ENCODE peak calls at places on chromosomes 7 and 10, in ten cellular contexts. H, D, B, A, K, F, O, X, I and V are unnamed samples.

GRCh38 chr7:48244902-48245301 is 73.6 kb downstream of the ABCA13 start:
- DNase-seq in K (no peak), F (peak), B (no peak), A (peak), I (peak), H (no peak), X (peak), O (no peak), D (peak), V (no peak)

GRCh38 chr10:79073784-79074432 is 5.1 kb downstream of the ZMIZ1 start:
- DNase-seq in O (peak), A (peak), B (no peak), K (no peak), H (peak), X (peak), I (peak), F (no peak), D (peak), V (no peak)

GRCh38 chr10:45422207-45422606 is 48.2 kb downstream of the ALOX5 start:
- DNase-seq in A (no peak), B (no peak), D (no peak), H (no peak), I (no peak), F (no peak), K (no peak), X (no peak), O (no peak), V (peak)

GRCh38 chr7:146115665-146116451 is 743 bp upstream of the CNTNAP2 start:
- DNase-seq in X (peak), A (peak), D (peak), I (peak), B (peak), F (peak), K (peak), H (peak), O (peak), V (peak)

GRCh38 chr10:109924947-109925620 is 1.8 kb upstream of the XPNPEP1 start:
- DNase-seq in B (no peak), F (no peak), K (no peak), H (no peak), I (no peak), O (no peak), D (no peak), A (no peak), X (no peak), V (no peak)

GRCh38 chr10:60282771-60283353 is 106.8 kb downstream of the ANK3 start:
- DNase-seq in A (peak), O (no peak), X (peak), D (peak), I (peak), B (no peak), K (no peak), F (peak), H (no peak), V (no peak)

GRCh38 chr7:100220833-100221718 is 1.3 kb downstream of the PVRIG start:
- DNase-seq in H (peak), D (no peak), X (no peak), I (no peak), A (no peak), F (no peak), O (no peak), K (no peak), B (peak), V (no peak)

GRCh38 chr10:79137826-79138225 is 69.1 kb downstream of the ZMIZ1 start:
- DNase-seq in D (peak), F (peak), X (peak), A (no peak), B (peak), I (peak), O (peak), H (peak), K (no peak), V (no peak)

GRCh38 chr10:90407116-90407515 is 450.7 kb downstream of the HTR7 start:
- DNase-seq in D (peak), A (no peak), H (no peak), X (peak), O (no peak), F (no peak), B (no peak), K (no peak), I (peak), V (no peak)

GRCh38 chr7:24283900-24284698 is at the start of gene NPY:
- DNase-seq in D (no peak), X (no peak), I (peak), F (no peak), O (no peak), H (no peak), B (no peak), K (peak), A (no peak), V (no peak)

GRCh38 chr7:98294798-98295382 is 13.4 kb downstream of the BRI3 start:
- DNase-seq in O (no peak), X (peak), H (peak), I (peak), A (no peak), K (peak), F (peak), B (peak), D (peak), V (no peak)

GRCh38 chr10:123868058-123868995 is 23.3 kb downstream of the CPXM2 start:
- DNase-seq in D (no peak), F (no peak), B (no peak), X (no peak), K (no peak), H (no peak), I (no peak), O (no peak), A (no peak), V (peak)

GRCh38 chr10:87961314-87961713 is 97.9 kb downstream of the PTEN start:
- DNase-seq in A (peak), F (no peak), K (no peak), I (peak), B (no peak), H (no peak), O (no peak), D (peak), X (peak), V (no peak)

DNA sequence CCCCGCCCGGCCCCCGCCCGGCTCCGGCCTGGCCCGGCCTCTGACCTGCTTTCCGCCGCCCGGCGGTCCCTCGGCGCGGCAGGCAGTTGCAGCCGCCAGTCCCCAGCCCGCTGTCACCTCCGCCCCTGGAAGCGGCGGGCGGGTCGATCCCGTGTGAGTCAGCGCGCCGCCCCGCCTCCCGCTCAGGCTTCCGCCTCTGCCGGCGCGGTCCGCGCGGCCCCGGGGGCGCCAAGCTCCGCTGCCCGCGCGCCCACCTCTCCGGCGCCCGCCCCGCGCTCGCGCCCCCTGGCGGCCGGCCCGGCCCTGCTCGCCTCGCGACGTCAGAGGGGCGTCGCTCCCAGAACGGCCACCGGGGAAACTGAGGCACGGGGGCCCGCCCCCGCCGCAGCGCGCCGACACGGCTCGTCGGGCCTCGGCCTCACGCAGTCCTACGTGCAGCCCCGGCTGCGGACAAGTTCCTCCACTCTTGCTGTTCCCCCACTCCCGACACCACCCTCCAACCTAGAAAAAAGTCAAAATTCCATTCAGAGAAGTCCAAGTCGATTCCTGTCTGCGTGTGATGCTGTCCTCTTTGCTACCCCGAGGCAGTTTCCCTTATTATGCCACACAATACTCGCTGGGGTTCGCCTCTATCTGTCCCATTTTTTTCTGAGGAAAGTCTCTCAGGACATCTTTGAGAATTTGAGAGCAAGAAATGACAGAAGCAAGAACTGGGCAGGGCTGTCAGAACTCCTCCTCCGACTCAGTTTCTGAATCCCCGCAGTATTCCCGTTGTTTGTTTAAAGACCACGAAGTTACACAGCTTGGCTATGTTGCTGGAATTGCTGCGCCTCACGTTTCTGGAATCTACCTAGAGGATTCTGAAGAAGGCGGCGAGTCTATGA is at the start of gene DNMBP:
- DNase-seq in B (peak), A (peak), F (peak), K (peak), I (peak), D (peak), H (peak), O (peak), X (peak), V (peak)
- TF ChIP-seq CTCF in B (peak), A (peak), F (no peak), K (peak), I (peak), D (peak), H (peak), O (no peak), X (peak), V (peak)

DNA sequence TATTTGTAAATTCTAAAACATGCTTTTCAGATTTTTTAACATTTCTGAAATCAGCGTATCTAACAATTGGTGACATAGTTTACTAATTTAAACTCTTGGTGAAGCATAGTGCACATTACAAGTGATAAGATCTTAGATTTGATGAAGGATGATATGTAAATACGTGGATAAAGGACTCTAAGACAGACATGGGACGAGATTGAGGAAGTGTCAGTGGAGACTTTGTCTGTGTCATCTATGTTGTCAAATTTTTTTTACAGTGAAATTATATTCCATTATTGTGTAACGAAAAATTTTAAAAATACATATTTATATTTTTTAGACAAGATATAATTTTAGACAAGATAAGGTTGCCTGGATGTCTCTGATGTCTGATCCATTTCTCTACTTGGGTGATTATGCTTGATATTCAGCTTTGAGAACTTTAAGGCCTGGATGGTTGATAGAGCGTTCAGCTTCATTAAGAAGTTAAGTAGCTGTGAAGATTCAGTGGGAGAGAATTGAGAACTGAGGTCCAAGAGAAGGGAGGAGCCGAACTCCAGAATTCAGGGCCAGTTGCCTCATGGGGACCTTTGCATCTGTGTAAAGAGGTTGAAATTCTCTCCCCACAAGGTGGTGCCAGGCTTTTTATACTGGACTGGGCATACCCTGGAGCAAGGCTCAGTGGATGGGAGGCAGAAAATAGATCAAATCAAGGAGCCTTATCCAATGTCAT is 62.7 kb downstream of the KAT6B start:
- DNase-seq in K (no peak), H (no peak), B (no peak), A (peak), D (peak), O (no peak), X (no peak), F (no peak), I (no peak), V (no peak)
- TF ChIP-seq CTCF in K (no peak), H (no peak), B (no peak), A (peak), D (peak), O (no peak), X (no peak), F (no peak), I (no peak), V (peak)

DNA sequence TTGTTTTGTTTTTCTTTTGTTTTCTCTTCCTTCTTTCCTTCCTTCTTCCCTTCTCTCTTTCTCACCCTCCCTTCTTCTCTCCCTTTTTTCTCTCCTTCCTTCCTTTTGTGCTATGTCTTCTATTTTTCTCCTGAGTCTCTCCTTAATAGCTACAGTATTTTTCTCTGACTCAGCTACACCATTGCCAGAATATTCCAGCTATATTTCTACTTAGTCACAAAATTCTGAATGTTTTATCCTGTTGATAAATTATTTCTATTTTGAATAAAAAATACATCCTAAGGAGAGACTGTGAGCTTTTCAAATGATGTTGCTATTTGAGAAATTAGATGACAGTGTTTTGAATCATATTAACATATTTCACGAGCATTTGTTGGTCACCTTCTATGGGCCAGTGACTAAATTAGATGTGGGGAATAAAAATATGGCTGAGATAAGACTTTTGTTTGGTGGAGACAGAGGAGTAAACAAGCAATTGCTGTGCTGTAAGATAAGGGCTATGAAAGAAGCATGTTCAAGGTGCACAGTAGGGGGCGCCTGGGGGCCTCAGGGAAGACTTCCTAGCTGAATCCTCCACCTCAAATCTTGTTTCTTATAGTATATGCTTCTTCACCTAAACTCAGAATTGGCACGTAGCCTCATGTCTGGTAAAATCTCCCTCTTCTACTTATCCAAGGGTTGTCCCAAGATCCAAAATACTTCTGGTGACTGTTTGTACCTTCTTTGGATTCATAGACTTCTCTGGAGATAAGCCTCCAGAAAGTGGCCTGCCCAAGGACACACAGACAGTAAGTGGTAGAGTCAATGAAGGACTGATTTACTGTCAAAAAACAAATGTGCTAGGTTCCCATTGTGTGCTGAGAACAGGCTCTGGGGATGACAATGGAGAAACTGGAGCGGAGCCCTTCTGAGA is 115.5 kb upstream of the CREB5 start:
- DNase-seq in H (peak), F (peak), B (peak), I (peak), X (peak), O (no peak), K (peak), A (peak), D (peak), V (no peak)
- TF ChIP-seq CTCF in H (peak), F (peak), B (peak), I (peak), X (peak), O (no peak), K (peak), A (peak), D (peak), V (peak)

GRCh38 chr7:129367349-129367699 is 66.9 kb upstream of the STRIP2 start:
- DNase-seq in B (no peak), I (no peak), H (no peak), O (no peak), D (no peak), F (no peak), X (no peak), A (peak), K (no peak), V (no peak)

GRCh38 chr7:129368389-129368986 is 65.7 kb upstream of the STRIP2 start:
- DNase-seq in F (no peak), H (no peak), I (no peak), O (no peak), D (no peak), A (no peak), B (no peak), X (no peak), K (no peak), V (no peak)

GRCh38 chr7:129367700-129368388 is 66.4 kb upstream of the STRIP2 start:
- DNase-seq in K (peak), O (peak), X (peak), H (peak), A (peak), I (peak), D (peak), B (peak), F (peak), V (no peak)

GRCh38 chr7:129373651-129374428 is 60.4 kb upstream of the STRIP2 start:
- DNase-seq in A (no peak), H (no peak), I (no peak), B (no peak), F (no peak), O (no peak), K (no peak), X (no peak), D (no peak), V (no peak)

GRCh38 chr7:129370812-129371211 is 63.4 kb upstream of the STRIP2 start:
- DNase-seq in X (no peak), I (peak), A (peak), B (no peak), K (no peak), H (no peak), D (peak), F (no peak), O (no peak), V (no peak)
- TF ChIP-seq CTCF in X (no peak), I (no peak), A (no peak), B (no peak), K (no peak), H (peak), D (no peak), F (no peak), O (no peak), V (no peak)

GRCh38 chr10:97733256-97733655 is 3.7 kb upstream of the ZFYVE27 start:
- DNase-seq in H (no peak), O (no peak), I (no peak), D (no peak), F (no peak), X (no peak), B (no peak), K (no peak), A (peak), V (no peak)

GRCh38 chr10:97729014-97729413 is 7.9 kb upstream of the ZFYVE27 start:
- DNase-seq in X (no peak), I (no peak), B (no peak), D (no peak), K (no peak), H (no peak), O (no peak), A (no peak), F (peak), V (no peak)

GRCh38 chr10:97734021-97734420 is 2.9 kb upstream of the ZFYVE27 start:
- DNase-seq in O (no peak), F (no peak), B (no peak), H (no peak), K (no peak), A (no peak), I (no peak), X (no peak), D (no peak), V (no peak)

GRCh38 chr10:97731346-97732051 is 5.4 kb upstream of the ZFYVE27 start:
- DNase-seq in O (peak), A (peak), X (peak), D (peak), K (peak), I (peak), B (peak), H (peak), F (peak), V (no peak)

DNA sequence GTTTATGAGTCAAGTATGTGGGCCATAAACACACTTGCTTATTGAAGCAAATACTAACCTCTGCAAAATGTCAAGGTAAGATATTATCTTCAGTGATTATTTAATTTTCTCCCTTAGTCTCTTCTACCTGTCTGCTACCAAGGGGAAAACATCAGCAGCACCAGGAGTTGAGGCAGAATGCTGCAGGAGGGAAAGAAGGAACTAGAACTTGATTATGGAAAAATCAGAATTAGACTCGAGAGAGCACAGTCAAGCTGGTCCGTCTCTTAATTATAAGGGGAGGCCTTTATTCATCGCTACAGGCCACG is 4.9 kb upstream of the ZFYVE27 start:
- DNase-seq in A (no peak), F (no peak), X (no peak), K (no peak), B (no peak), O (no peak), H (no peak), D (no peak), I (no peak), V (no peak)
- TF ChIP-seq CTCF in A (no peak), F (no peak), X (no peak), K (no peak), B (no peak), O (no peak), H (no peak), D (no peak), I (no peak), V (no peak)

DNA sequence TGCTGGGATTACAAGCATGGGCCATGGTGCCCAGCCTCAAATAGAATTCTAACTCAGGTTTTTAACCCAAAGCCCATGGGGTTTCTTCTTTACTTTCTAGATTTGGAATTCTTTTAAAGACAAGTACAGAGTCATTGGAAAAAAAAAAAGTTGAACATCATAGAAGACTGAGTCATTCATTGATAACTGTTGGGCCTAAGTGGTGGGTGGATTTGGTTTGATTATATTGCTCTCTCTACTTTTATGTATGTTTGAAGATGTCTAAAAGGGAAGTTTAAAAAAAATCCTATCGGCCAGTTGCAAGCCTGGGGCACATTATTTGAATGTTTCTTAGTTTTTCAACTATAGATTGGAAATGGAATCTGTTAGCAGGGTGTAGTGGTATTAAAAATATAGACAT is 49.7 kb downstream of the INPP5F start:
- DNase-seq in B (no peak), D (no peak), H (no peak), O (no peak), X (no peak), F (no peak), I (no peak), A (peak), K (no peak), V (no peak)
- TF ChIP-seq CTCF in B (no peak), D (no peak), H (no peak), O (no peak), X (no peak), F (no peak), I (no peak), A (no peak), K (no peak), V (no peak)